ENCODE peak calls at places on chromosome 12, in six cellular contexts. N is astrocyte of the cerebellum, I is mammary epithelial cell, M is lower lobe of right lung, V is AG10803, D is PC-9. F is an unnamed sample.

GRCh38 chr12:68043446-68043845 is 54.2 kb downstream of the IFNG-AS1 start:
- DNase-seq in N (no peak), I (peak; percentile 12), M (no peak), V (no peak), D (no peak), F (no peak)

GRCh38 chr12:6315704-6316597 is 5.5 kb downstream of the PLEKHG6 start:
- DNase-seq in N (no peak), I (no peak), M (no peak), V (no peak), D (no peak), F (no peak)

GRCh38 chr12:53543539-53543938 is 36.3 kb upstream of the NPFF start:
- DNase-seq in N (peak; percentile 63), I (peak; percentile 62), M (peak; percentile 51), V (peak; percentile 77), D (no peak), F (peak; percentile 62)

GRCh38 chr12:71780207-71780822 is 25.7 kb downstream of the RAB21 start:
- DNase-seq in N (peak; percentile 28), I (peak; percentile 19), M (no peak), V (peak; percentile 43), D (no peak), F (no peak)

GRCh38 chr12:32115404-32116104 is 8.9 kb downstream of the BICD1 start:
- DNase-seq in N (peak; percentile 100), I (peak; percentile 97), M (no peak), V (peak; percentile 99), D (peak; percentile 93), F (peak; percentile 84)

GRCh38 chr12:65602579-65603295 is 221.5 kb upstream of the HMGA2 start:
- DNase-seq in N (peak; percentile 87), I (peak; percentile 94), M (peak; percentile 73), V (peak; percentile 91), D (peak; percentile 97), F (no peak)

GRCh38 chr12:127060310-127060847 is 1206.6 kb upstream of the TMEM132C start:
- DNase-seq in N (no peak), I (no peak), M (no peak), V (no peak), D (peak; percentile 78), F (peak; percentile 75)

GRCh38 chr12:116466536-116466935 is 92.6 kb upstream of the MAP1LC3B2 start:
- DNase-seq in N (no peak), I (no peak), M (no peak), V (peak; percentile 56), D (no peak), F (no peak)

GRCh38 chr12:118061876-118062791 is 1.2 kb upstream of the WSB2 start:
- DNase-seq in N (no peak), I (peak; percentile 54), M (peak; percentile 52), V (peak; percentile 67), D (peak; percentile 64), F (no peak)

GRCh38 chr12:49565119-49565955 is 2.6 kb downstream of the MCRS1 start:
- DNase-seq in N (no peak), I (no peak), M (no peak), V (no peak), D (no peak), F (no peak)

GRCh38 chr12:132146772-132147422 is 2.6 kb downstream of the NOC4L start:
- DNase-seq in N (no peak), I (no peak), M (peak; percentile 39), V (no peak), D (no peak), F (no peak)

GRCh38 chr12:67068773-67069450 is 200.2 kb upstream of the CAND1 start:
- DNase-seq in N (peak; percentile 6), I (peak; percentile 83), M (peak; percentile 49), V (peak; percentile 24), D (peak; percentile 52), F (no peak)

GRCh38 chr12:6778212-6778570 is 5.9 kb downstream of the LAG3 start:
- DNase-seq in N (no peak), I (no peak), M (no peak), V (peak; percentile 55), D (no peak), F (peak; percentile 44)

DNA sequence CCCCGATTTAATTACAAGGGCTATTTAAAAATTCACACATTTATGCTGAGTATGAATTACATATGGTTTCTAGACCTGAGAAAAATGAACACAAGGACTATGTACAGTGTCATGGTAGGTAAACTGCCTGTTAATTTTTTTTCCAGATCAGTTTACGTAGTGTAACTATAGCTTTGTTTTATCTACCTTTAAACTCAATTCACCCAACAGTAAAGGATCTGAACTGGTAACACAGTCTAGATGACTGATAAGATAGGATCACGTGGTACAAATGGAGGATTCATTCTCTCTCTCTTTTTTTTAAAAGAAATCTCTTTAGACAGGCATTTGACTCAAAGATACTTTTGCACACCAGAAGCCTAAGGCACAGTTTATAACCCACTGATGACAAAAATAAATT is 130.8 kb upstream of the ATP2B1 start:
- DNase-seq in N (no peak), I (no peak), M (no peak), V (no peak), D (no peak), F (no peak)
- H3K4me3 ChIP-seq in N (no peak overlapping the region), I (no peak overlapping the region), M (no peak overlapping the region), V (no peak overlapping the region), D (no peak overlapping the region), F (no peak overlapping the region)

DNA sequence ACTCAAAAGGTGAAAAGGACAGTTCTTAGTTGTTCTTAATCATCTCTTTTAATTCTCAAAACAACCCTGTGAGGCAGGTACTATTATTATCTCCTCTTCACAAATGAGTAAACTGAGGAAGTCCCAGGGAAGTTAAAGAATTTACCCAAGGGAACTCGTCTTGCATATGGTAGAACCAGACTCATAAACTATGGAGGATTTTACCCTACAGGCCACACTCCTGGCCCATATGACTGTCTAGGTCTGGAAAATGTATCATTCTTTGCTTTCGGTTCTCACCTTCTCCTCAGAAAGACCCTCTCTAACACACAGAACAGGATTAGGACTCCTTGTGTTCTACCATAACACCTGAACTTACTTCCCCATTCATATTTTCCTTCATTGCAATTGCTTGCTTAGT is 18.9 kb downstream of the SOX5 start:
- DNase-seq in N (no peak), I (no peak), M (no peak), V (no peak), D (no peak), F (no peak)
- TF ChIP-seq CTCF in N (no peak), I (no peak), M (no peak), V (no peak), D (no peak), F (no peak)

GRCh38 chr12:8030189-8030588 is 2.3 kb upstream of the FOXJ2 start:
- DNase-seq in N (no peak), I (no peak), M (no peak), V (no peak), D (no peak), F (no peak)
- H3K4me3 ChIP-seq in N (no peak overlapping the region), I (no peak overlapping the region), M (no peak overlapping the region), V (no peak overlapping the region), D (no peak overlapping the region), F (no peak overlapping the region)

GRCh38 chr12:57368349-57369095 is 62.3 kb downstream of the R3HDM2 start:
- DNase-seq in N (no peak), I (no peak), M (no peak), V (peak; percentile 13), D (no peak), F (no peak)
- TF ChIP-seq CTCF in N (no peak), I (no peak), M (no peak), V (no peak), D (no peak), F (no peak)

GRCh38 chr12:112011685-112012084 is 1.3 kb downstream of the TMEM116 start:
- DNase-seq in N (no peak), I (no peak), M (no peak), V (no peak), D (no peak), F (no peak)
- H3K4me3 ChIP-seq in N (no peak overlapping the region), I (peak overlapping the region; percentile 72), M (peak overlapping the region; percentile 95), V (no peak overlapping the region), D (peak overlapping the region; percentile 63), F (peak overlapping the region; percentile 79)

DNA sequence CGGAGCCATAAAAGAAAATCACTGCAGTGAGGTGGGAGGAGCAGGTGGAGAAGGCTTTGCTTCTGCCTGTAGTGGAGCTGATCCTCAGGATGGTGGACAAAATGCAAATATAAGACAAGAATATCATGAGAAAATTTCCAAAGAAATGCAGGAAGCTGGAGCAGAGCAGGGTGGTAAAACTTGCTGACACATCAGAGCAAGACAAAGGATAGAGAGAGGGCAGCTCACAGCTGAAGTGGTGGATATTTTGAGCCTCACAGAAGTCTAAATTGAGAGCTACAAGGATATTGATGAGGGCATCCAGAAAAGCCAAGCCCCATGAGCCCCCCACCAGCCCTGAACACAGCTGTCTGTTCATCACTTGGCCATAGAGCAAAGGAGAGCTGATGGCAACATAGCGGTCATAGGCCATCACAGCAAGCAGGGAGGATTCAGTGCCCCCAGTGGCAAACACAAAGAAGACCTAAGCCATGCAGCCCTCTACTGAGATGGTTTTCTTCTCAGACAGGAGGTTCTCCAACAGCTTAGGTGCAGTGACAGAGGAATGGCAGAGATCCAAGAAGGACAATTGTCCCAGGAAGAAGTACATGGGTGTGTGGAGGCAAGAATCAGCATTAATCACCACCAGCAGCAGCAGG is 30.0 kb upstream of the ANP32D start:
- DNase-seq in N (no peak), I (no peak), M (no peak), V (no peak), D (no peak), F (no peak)
- TF ChIP-seq CTCF in N (no peak), I (no peak), M (no peak), V (no peak), D (peak; percentile 19), F (no peak)

DNA sequence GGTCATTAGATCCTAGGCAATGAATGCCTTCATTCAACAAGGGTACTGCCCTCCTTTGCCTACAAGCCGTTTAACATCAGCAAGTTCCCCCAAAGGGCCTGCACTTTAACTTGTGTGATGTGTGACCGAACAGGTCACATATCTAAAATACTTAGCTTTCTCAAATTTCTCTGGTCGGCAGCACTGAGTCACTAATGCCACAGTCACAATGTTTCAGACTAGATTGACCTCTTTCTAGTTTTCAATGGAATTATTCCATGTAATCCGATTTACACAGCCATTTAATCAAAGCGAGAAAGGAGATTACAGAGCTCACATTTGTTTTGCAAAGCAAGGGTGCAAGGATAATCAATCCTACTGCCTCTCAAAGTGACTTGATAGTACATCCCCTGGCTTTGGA is 2.0 kb downstream of the KITLG start:
- DNase-seq in N (no peak), I (no peak), M (no peak), V (no peak), D (no peak), F (no peak)
- H3K4me3 ChIP-seq in N (peak overlapping the region; percentile 93), I (peak overlapping the region; percentile 99), M (peak overlapping the region; percentile 82), V (peak overlapping the region; percentile 87), D (peak overlapping the region; percentile 67), F (no peak overlapping the region)

GRCh38 chr12:46517579-46517962 is 145.0 kb upstream of the SLC38A2 start:
- DNase-seq in N (no peak), I (no peak), M (no peak), V (no peak), D (no peak), F (no peak)
- TF ChIP-seq CTCF in N (no peak), I (no peak), M (no peak), V (no peak), D (no peak), F (no peak)

GRCh38 chr12:92295523-92295922 is 149.9 kb upstream of the BTG1 start:
- DNase-seq in N (no peak), I (no peak), M (no peak), V (peak; percentile 64), D (no peak), F (no peak)

GRCh38 chr12:92299744-92300143 is 154.1 kb upstream of the BTG1 start:
- DNase-seq in N (no peak), I (no peak), M (no peak), V (no peak), D (no peak), F (no peak)

GRCh38 chr12:92297405-92297804 is 151.8 kb upstream of the BTG1 start:
- DNase-seq in N (no peak), I (no peak), M (no peak), V (no peak), D (no peak), F (no peak)

GRCh38 chr12:92299344-92299743 is 153.7 kb upstream of the BTG1 start:
- DNase-seq in N (no peak), I (no peak), M (no peak), V (no peak), D (no peak), F (no peak)

GRCh38 chr12:92297932-92298681 is 152.5 kb upstream of the BTG1 start:
- DNase-seq in N (peak; percentile 58), I (peak; percentile 5), M (no peak), V (peak; percentile 96), D (no peak), F (no peak)
- H3K4me3 ChIP-seq in N (no peak overlapping the region), I (no peak overlapping the region), M (no peak overlapping the region), V (peak overlapping the region; percentile 13), D (no peak overlapping the region), F (no peak overlapping the region)

F was measured in LNCaP clone FGC.